ENCODE peak calls at places on chromosomes 4 and X, in four cellular contexts. K, W, E and F are unnamed samples.

GRCh38 chr4:3822230-3822947 is 56.2 kb downstream of the ADRA2C start:
- DNase-seq in K (no peak), W (no peak), E (no peak), F (no peak)

GRCh38 chrX:154097597-154098541 is at the start of gene MECP2:
- DNase-seq in W (peak), K (peak), E (peak), F (peak)

GRCh38 chrX:118595501-118596042 is 100.0 kb downstream of the DOCK11 start:
- DNase-seq in K (peak), W (no peak), E (no peak), F (no peak)

GRCh38 chrX:37314526-37314925 is 34.6 kb upstream of the PRRG1 start:
- DNase-seq in W (no peak), K (no peak), E (no peak), F (no peak)

GRCh38 chr4:103936653-103937145 is 216.9 kb upstream of the TACR3 start:
- DNase-seq in K (no peak), E (no peak), W (no peak), F (no peak)

GRCh38 chrX:20829665-20830481 is 544.3 kb upstream of the CNKSR2 start:
- DNase-seq in K (no peak), E (no peak), W (no peak), F (no peak)

GRCh38 chrX:102085706-102086105 is 39.8 kb upstream of the TCEAL2 start:
- DNase-seq in K (no peak), E (no peak), W (no peak), F (no peak)

GRCh38 chr4:106370214-106370613 is 1.6 kb upstream of the GIMD1 start:
- DNase-seq in E (no peak), K (no peak), W (no peak), F (no peak)

GRCh38 chr4:10984815-10985214 is 300.2 kb upstream of the CLNK start:
- DNase-seq in K (no peak), W (no peak), E (no peak), F (no peak)

GRCh38 chr4:94595880-94596483 is 144.2 kb downstream of the PDLIM5 start:
- DNase-seq in W (no peak), E (no peak), K (no peak), F (no peak)

GRCh38 chrX:4179031-4179430 is 465.6 kb upstream of the PRKX start:
- DNase-seq in K (no peak), W (no peak), E (no peak), F (no peak)

GRCh38 chr4:3781193-3781886 is 15.2 kb downstream of the ADRA2C start:
- DNase-seq in W (no peak), E (no peak), K (no peak), F (no peak)

GRCh38 chr4:61994036-61994435 is 793.9 kb downstream of the ADGRL3 start:
- DNase-seq in K (no peak), E (no peak), W (no peak), F (no peak)